ENCODE peak calls at places on chromosomes 3 and 15, in eight cellular contexts. E, W, H, A, F, Q, R and O are unnamed samples.

GRCh38 chr3:86029590-86029989 is 961.4 kb downstream of the VGLL3 start:
- DNase-seq in E (no peak), W (no peak), H (no peak), A (no peak), F (no peak), Q (no peak), R (no peak), O (peak; percentile 39)

GRCh38 chr3:128345195-128345594 is 121.5 kb downstream of the DNAJB8 start:
- DNase-seq in E (no peak), W (no peak), H (no peak), A (no peak), F (no peak), Q (no peak), R (no peak), O (no peak)

GRCh38 chr15:39364721-39365120 is 216.2 kb upstream of the THBS1 start:
- DNase-seq in E (no peak), W (no peak), H (no peak), A (no peak), F (no peak), Q (no peak), R (no peak), O (no peak)

GRCh38 chr3:177590826-177591225 is 393.5 kb upstream of the TBL1XR1 start:
- DNase-seq in E (no peak), W (no peak), H (no peak), A (no peak), F (no peak), Q (no peak), R (no peak), O (no peak)

GRCh38 chr3:125324341-125324740 is 50.8 kb downstream of the ZNF148 start:
- DNase-seq in E (no peak), W (no peak), H (no peak), A (no peak), F (no peak), Q (no peak), R (no peak), O (no peak)

GRCh38 chr3:88433572-88433971 is 283.8 kb downstream of the C3orf38 start:
- DNase-seq in E (no peak), W (no peak), H (no peak), A (no peak), F (no peak), Q (no peak), R (no peak), O (no peak)

GRCh38 chr3:175737646-175738572 is 878.8 kb downstream of the NAALADL2 start:
- DNase-seq in E (no peak), W (peak; percentile 37), H (no peak), A (no peak), F (no peak), Q (no peak), R (peak; percentile 57), O (peak; percentile 72)

GRCh38 chr3:52403955-52404354 is 40.9 kb downstream of the SEMA3G start:
- DNase-seq in E (no peak), W (no peak), H (peak; percentile 14), A (no peak), F (no peak), Q (no peak), R (no peak), O (no peak)

GRCh38 chr15:81155375-81156218 is 21.5 kb downstream of the CFAP161 start:
- DNase-seq in E (peak; percentile 36), W (peak; percentile 77), H (no peak), A (peak; percentile 11), F (no peak), Q (peak; percentile 63), R (no peak), O (peak; percentile 47)

GRCh38 chr15:90053685-90054466 is 48.4 kb downstream of the IDH2 start:
- DNase-seq in E (no peak), W (no peak), H (no peak), A (no peak), F (no peak), Q (no peak), R (no peak), O (no peak)

GRCh38 chr3:27528798-27529197 is 44.6 kb upstream of the SLC4A7 start:
- DNase-seq in E (no peak), W (no peak), H (no peak), A (no peak), F (no peak), Q (no peak), R (no peak), O (no peak)

GRCh38 chr3:27521872-27522265 is 37.7 kb upstream of the SLC4A7 start:
- DNase-seq in E (no peak), W (no peak), H (no peak), A (no peak), F (no peak), Q (no peak), R (no peak), O (no peak)

GRCh38 chr3:27532426-27532825 is 48.2 kb upstream of the SLC4A7 start:
- DNase-seq in E (no peak), W (no peak), H (no peak), A (no peak), F (no peak), Q (no peak), R (no peak), O (no peak)

GRCh38 chr3:27521179-27521871 is 37.1 kb upstream of the SLC4A7 start:
- DNase-seq in E (no peak), W (peak; percentile 95), H (no peak), A (no peak), F (no peak), Q (peak; percentile 58), R (peak; percentile 87), O (peak; percentile 71)

DNA sequence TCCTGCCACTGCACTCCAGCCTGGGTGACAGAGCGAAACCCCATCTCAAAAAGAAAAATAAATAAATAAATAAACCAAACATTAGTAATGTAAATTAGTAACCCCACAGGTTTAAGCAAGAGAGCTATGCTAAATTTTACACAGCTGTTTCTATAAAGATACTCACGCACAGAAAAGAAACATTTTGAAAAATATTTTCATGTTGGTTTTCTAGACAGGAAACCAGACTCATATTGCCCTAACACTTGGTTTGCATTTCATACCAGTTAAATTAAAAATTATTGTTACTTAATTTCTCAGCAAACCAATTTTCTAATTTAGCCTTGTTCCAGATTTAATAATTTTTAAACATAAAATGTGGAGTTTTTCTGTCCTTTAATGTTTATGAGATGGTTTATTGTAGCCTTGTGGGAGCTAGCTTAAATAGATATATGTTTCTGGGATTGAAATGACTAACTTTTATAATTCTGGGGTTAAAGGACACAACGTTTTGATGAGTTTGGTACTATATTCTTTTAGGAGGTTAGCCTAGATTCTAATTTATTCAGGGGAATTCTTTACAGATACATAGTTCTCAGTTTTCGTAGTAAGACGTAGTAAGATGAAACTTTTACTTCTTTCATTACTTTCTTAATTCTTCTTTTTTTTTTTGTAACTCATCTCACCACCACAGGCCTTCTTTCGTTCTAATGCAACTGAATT is 42.6 kb upstream of the SLC4A7 start:
- DNase-seq in E (no peak), W (no peak), H (no peak), A (no peak), F (no peak), Q (no peak), R (no peak), O (no peak)
- TF ChIP-seq CTCF in E (no peak), W (no peak), H (no peak), A (no peak), F (no peak), Q (no peak), R (no peak), O (no peak)

GRCh38 chr15:51388726-51389125 is 47.3 kb downstream of the GLDN start:
- DNase-seq in E (no peak), W (no peak), H (no peak), A (no peak), F (no peak), Q (no peak), R (no peak), O (no peak)

GRCh38 chr15:51390239-51390931 is 48.9 kb downstream of the GLDN start:
- DNase-seq in E (no peak), W (no peak), H (no peak), A (no peak), F (no peak), Q (no peak), R (no peak), O (no peak)

GRCh38 chr15:51386960-51387698 is 45.7 kb downstream of the GLDN start:
- DNase-seq in E (no peak), W (no peak), H (no peak), A (no peak), F (no peak), Q (no peak), R (no peak), O (no peak)

GRCh38 chr15:51387699-51388041 is 46.2 kb downstream of the GLDN start:
- DNase-seq in E (no peak), W (no peak), H (no peak), A (no peak), F (no peak), Q (no peak), R (no peak), O (no peak)

GRCh38 chr15:51390932-51391432 is 49.5 kb downstream of the GLDN start:
- DNase-seq in E (no peak), W (no peak), H (no peak), A (no peak), F (no peak), Q (no peak), R (no peak), O (no peak)
- H3K27ac ChIP-seq in E (no peak overlapping the region), W (no peak overlapping the region), H (no peak overlapping the region), A (no peak overlapping the region), F (peak overlapping the region; percentile 48), Q (no peak overlapping the region), R (no peak overlapping the region), O (no peak overlapping the region)

GRCh38 chr15:33197636-33198035 is 3.1 kb upstream of the FMN1 start:
- DNase-seq in E (no peak), W (no peak), H (no peak), A (no peak), F (no peak), Q (no peak), R (no peak), O (no peak)
- H3K4me1 ChIP-seq in E (peaks cover 10% of the 10 kb centered on the region), W (peaks cover 2% of the 10 kb centered on the region), H (peaks cover 20% of the 10 kb centered on the region), A (no peaks in the 10 kb centered on the region), F (peaks cover 19% of the 10 kb centered on the region), Q (peaks cover 9% of the 10 kb centered on the region), R (peaks cover 32% of the 10 kb centered on the region), O (peaks cover 3% of the 10 kb centered on the region)

GRCh38 chr15:92898988-92899909 is 875 bp upstream of the CHD2 start:
- DNase-seq in E (no peak), W (peak; percentile 50), H (no peak), A (no peak), F (no peak), Q (no peak), R (no peak), O (peak; percentile 49)
- TF ChIP-seq CTCF in E (no peak), W (peak; percentile 52), H (peak; percentile 26), A (no peak), F (no peak), Q (peak; percentile 42), R (peak; percentile 74), O (peak; percentile 73)